ENCODE peak calls at places on chromosomes 4 and X, in seven cellular contexts. Y is cardiac muscle cell; F is fibroblast of lung; L is fibroblast of pulmonary artery; B is psoas muscle; H is effector memory CD4-positive, alpha-beta T cell; V is Panc1. U is an unnamed sample.

GRCh38 chr4:118589471-118590055 is 95.6 kb upstream of the METTL14 start:
- DNase-seq in B (no peak), V (no peak), L (no peak), H (no peak), F (no peak), Y (no peak), U (no peak)

GRCh38 chrX:80812176-80812575 is 2.5 kb upstream of the BRWD3 start:
- DNase-seq in V (no peak), B (no peak), H (no peak), F (peak; percentile 49), L (peak; percentile 64), Y (peak; percentile 62), U (peak; percentile 50)

GRCh38 chr4:158873795-158874359 is 105.1 kb downstream of the FNIP2 start:
- DNase-seq in L (peak; percentile 67), F (peak; percentile 98), Y (peak; percentile 55), H (no peak), V (peak; percentile 79), B (no peak), U (peak; percentile 87)

GRCh38 chr4:11566440-11567022 is 137.8 kb upstream of the HS3ST1 start:
- DNase-seq in L (peak; percentile 67), Y (peak; percentile 70), V (no peak), F (no peak), H (no peak), B (no peak), U (peak; percentile 80)

GRCh38 chrX:100368167-100368566 is 41.9 kb downstream of the PCDH19 start:
- DNase-seq in F (no peak), H (no peak), Y (peak; percentile 11), L (peak; percentile 18), V (peak; percentile 8), B (no peak), U (no peak)

GRCh38 chr4:140861359-140862181 is 105.4 kb upstream of the TBC1D9 start:
- DNase-seq in V (peak; percentile 53), H (no peak), F (peak; percentile 84), Y (peak; percentile 92), B (peak; percentile 14), L (peak; percentile 93), U (peak; percentile 93)

GRCh38 chr4:65538571-65538970 is 131.7 kb downstream of the EPHA5 start:
- DNase-seq in Y (peak; percentile 44), L (peak; percentile 72), V (no peak), F (peak; percentile 83), B (no peak), H (no peak), U (peak; percentile 59)

GRCh38 chr4:2251073-2251794 is 9.3 kb upstream of the HAUS3 start:
- DNase-seq in H (no peak), F (no peak), L (no peak), B (peak; percentile 12), Y (no peak), V (no peak), U (no peak)

GRCh38 chr4:71974681-71975080 is 57.1 kb upstream of the NPFFR2 start:
- DNase-seq in V (no peak), H (no peak), L (peak; percentile 69), Y (peak; percentile 34), B (no peak), F (peak; percentile 88), U (peak; percentile 52)

GRCh38 chr4:187826725-187827124 is 168.8 kb upstream of the ZFP42 start:
- DNase-seq in Y (no peak), V (no peak), F (no peak), B (no peak), H (no peak), L (no peak), U (no peak)

GRCh38 chr4:43296946-43297528 is 404.5 kb downstream of the GRXCR1 start:
- DNase-seq in L (no peak), H (no peak), V (no peak), F (peak; percentile 5), B (no peak), Y (no peak), U (no peak)

DNA sequence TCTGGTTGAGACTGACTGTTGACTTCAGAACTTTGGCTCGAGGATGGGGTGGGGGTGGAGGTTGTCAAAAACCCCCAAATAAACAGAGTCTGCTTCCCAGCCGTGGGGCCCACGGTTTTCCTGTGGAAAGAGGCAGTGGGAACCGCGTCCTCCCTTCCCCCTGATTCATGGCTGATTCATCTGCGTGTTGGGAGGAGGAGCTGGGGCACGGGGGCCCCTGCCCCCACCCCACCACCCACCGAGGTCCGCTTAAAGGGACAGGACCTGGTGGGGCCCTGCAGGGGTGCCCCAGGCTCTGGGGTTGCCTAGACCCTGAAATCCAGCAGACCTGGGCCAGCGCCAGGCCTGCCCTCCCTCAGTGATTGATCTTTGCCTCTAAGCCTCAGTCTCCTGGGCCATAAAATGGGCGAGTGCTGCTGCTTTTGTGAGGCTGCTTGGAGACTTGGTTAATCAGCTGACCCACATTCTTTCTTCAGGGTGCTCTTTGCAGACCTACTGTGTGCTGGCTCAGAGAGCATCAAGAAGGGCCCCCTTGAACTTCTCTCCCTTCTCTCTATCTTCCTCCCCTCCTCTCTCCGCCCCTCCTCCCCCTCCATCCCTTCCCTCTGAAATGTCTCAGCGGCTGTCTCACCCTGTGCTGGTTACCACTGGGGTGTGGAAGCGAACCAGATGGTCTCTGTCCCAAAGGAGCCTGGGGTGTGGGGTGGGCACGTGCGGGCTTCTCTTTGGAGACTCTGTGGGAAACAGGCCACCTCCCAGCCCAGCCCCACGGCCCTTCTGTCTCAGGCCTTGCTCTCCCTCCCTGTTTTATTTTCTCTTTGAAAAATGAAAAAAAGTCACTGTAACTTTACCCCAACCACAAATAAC is 9.1 kb downstream of the HTRA3 start:
- DNase-seq in H (no peak), L (peak; percentile 94), V (no peak), Y (peak; percentile 95), F (peak; percentile 85), B (peak; percentile 52), U (peak; percentile 88)
- H3K4me3 ChIP-seq in H (no peak overlapping the region), L (no peak overlapping the region), V (no peak overlapping the region), Y (no peak overlapping the region), F (no peak overlapping the region), B (no peak overlapping the region), U (no peak overlapping the region)

DNA sequence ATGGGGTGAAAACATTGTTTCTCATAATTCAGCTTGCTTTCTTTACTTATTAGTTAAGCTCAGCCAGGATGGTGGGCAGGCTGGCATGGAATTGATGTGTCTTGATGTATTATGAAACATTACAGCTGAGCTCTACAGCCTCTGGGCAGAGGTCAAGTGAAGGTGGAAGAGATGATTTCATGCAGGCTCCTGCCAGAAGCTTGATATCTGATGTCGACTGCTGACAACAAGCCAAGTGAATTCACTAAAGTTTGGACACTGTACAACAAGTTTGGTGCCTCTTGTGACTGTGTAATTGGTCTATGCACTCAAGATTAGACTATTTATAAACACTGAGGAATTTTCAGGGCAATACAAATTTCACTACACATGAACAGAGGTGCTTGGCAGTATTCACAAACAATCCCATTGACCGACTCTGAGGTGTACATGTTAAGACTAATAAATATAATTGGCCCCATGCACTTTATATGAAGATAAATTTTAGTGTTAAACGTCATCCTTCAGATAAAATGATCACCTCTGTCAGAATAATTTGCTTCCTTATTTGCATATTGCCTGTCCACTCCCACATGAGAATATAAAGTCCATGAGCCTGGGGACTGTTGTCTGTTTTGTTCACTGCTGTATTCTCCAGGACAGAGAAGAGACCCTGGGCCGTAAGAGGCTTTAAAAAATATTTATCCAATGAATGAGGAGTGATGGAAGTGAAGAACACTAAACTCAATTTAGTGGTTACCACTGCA is 612.2 kb downstream of the IQCM start:
- DNase-seq in L (peak; percentile 4), Y (peak; percentile 0), V (no peak), F (peak; percentile 75), B (no peak), H (no peak), U (no peak)
- H3K4me3 ChIP-seq in L (no peak overlapping the region), Y (no peak overlapping the region), V (no peak overlapping the region), F (no peak overlapping the region), B (no peak overlapping the region), H (no peak overlapping the region), U (no peak overlapping the region)

DNA sequence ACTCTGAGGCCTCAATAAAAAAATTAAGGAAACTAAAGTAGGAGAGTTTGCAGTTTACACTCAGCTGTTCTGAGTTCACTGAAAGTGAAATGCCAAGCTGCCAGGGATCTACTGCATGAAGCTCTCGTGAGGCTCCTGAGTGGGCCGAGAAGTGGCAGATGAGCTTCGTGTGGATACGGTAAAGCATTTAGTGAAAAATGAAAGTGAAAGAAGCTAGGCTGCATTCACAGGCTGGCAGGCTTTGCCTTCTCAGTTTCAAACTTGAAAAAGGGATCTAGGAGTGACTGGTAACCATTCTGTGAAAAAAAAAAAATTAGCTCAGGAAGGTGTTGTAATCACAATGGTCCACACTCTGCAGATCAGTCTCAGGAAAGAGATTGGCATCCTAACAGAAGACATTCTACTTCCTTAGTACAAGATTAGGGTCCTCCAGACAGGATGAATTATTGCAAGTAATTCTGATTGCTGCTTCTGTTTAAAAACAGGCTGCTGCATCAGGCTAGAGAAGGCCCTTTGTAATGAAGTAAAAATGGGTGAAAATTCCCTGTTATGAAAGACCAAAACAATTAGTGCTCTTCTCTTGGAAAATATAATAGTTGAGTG is 679.9 kb downstream of the RPA4 start:
- DNase-seq in F (peak; percentile 69), V (no peak), H (peak; percentile 13), B (no peak), L (peak; percentile 72), Y (peak; percentile 79), U (peak; percentile 72)
- H3K4me3 ChIP-seq in F (peak overlapping the region; percentile 39), V (peak overlapping the region; percentile 21), H (peak overlapping the region; percentile 4), B (peak overlapping the region; percentile 29), L (peak overlapping the region; percentile 40), Y (no peak overlapping the region), U (peak overlapping the region; percentile 31)

GRCh38 chr4:120299631-120300030 is 233.0 kb upstream of the MAD2L1 start:
- DNase-seq in H (no peak), L (no peak), V (no peak), F (no peak), B (no peak), Y (no peak), U (no peak)
- H3K4me3 ChIP-seq in H (no peak overlapping the region), L (no peak overlapping the region), V (no peak overlapping the region), F (no peak overlapping the region), B (no peak overlapping the region), Y (no peak overlapping the region), U (no peak overlapping the region)

GRCh38 chr4:15756361-15756861 is 21.7 kb upstream of the CD38 start:
- DNase-seq in F (peak; percentile 72), H (peak; percentile 63), L (peak; percentile 32), B (no peak), V (no peak), Y (peak; percentile 44), U (no peak)

GRCh38 chr4:15758294-15758693 is 19.8 kb upstream of the CD38 start:
- DNase-seq in B (no peak), L (no peak), V (no peak), F (no peak), H (no peak), Y (no peak), U (no peak)

GRCh38 chr4:15755321-15755750 is 22.8 kb upstream of the CD38 start:
- DNase-seq in H (no peak), F (peak; percentile 84), V (no peak), Y (peak; percentile 57), B (no peak), L (peak; percentile 49), U (peak; percentile 53)

GRCh38 chr4:15755781-15756180 is 22.3 kb upstream of the CD38 start:
- DNase-seq in B (no peak), H (no peak), Y (no peak), L (no peak), F (peak; percentile 41), V (no peak), U (no peak)

DNA sequence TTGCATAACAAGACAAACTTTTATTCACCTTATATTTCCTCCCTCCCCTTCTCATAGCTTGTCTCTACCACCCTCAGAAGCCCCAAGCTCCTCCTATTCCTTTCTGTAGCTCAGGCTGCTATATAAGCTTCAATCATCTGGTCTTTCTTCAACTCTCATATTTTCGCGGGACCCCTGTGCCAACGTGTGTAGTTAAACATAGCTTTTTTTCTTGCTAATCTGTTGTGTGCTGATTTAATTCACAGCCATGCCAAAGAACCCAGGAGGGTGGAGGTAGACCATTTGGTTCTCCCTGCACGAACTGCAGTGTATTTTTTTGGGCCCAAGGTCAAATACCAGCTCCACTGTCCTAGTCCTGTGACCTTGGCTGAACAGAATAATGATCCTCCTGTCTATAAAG is 21.0 kb upstream of the CD38 start:
- DNase-seq in F (no peak), H (no peak), B (no peak), Y (no peak), V (no peak), L (no peak), U (no peak)
- H3K4me3 ChIP-seq in F (no peak overlapping the region), H (no peak overlapping the region), B (no peak overlapping the region), Y (no peak overlapping the region), V (no peak overlapping the region), L (no peak overlapping the region), U (no peak overlapping the region)